ENCODE peak calls at places on chromosomes 16 and 17, in six cellular contexts. I is NCI-H1105 treated with DMSO at 0.1 percent for 48 hours; J is dorsolateral prefrontal cortex; G is activated naive CD4-positive, alpha-beta T cell; U is T-cell; Z is HFFc6. O is an unnamed sample.

GRCh38 chr17:16463341-16464000 is 28.5 kb downstream of the LRRC75A start:
- DNase-seq in I (peak), J (peak), G (no peak), U (no peak), Z (peak), O (peak)

GRCh38 chr17:22510504-22510903 is 818.2 kb downstream of the KCNJ18 start:
- DNase-seq in I (no peak), J (no peak), G (no peak), U (no peak), Z (no peak), O (no peak)

GRCh38 chr16:89364603-89365002 is 125.8 kb downstream of the ANKRD11 start:
- DNase-seq in I (no peak), J (no peak), G (no peak), U (no peak), Z (peak), O (peak)

GRCh38 chr17:60170835-60171752 is 21.3 kb downstream of the CA4 start:
- DNase-seq in I (no peak), J (peak), G (no peak), U (no peak), Z (peak), O (no peak)

GRCh38 chr17:29594441-29595090 is 1.6 kb downstream of the ANKRD13B start:
- DNase-seq in I (no peak), J (no peak), G (no peak), U (no peak), Z (no peak), O (no peak)

GRCh38 chr17:21124096-21124495 is 2.7 kb upstream of the DHRS7B start:
- DNase-seq in I (no peak), J (no peak), G (no peak), U (no peak), Z (no peak), O (no peak)

GRCh38 chr16:79563919-79564318 is 36.6 kb downstream of the MAF start:
- DNase-seq in I (no peak), J (no peak), G (no peak), U (no peak), Z (no peak), O (no peak)

GRCh38 chr17:63984651-63985386 is 12.1 kb upstream of the SCN4A start:
- DNase-seq in I (no peak), J (no peak), G (no peak), U (peak), Z (peak), O (peak)

GRCh38 chr17:57627591-57627990 is 117.5 kb downstream of the CCDC182 start:
- DNase-seq in I (no peak), J (no peak), G (no peak), U (no peak), Z (no peak), O (no peak)

GRCh38 chr17:12983986-12984932 is 33.6 kb downstream of the ELAC2 start:
- DNase-seq in I (no peak), J (peak), G (no peak), U (no peak), Z (peak), O (peak)

GRCh38 chr17:65595071-65595655 is 33.7 kb upstream of the AXIN2 start:
- DNase-seq in I (no peak), J (no peak), G (no peak), U (no peak), Z (peak), O (no peak)

GRCh38 chr16:88649195-88649923 is 1.5 kb downstream of the CYBA start:
- DNase-seq in I (peak), J (no peak), G (no peak), U (no peak), Z (no peak), O (no peak)

GRCh38 chr17:66443601-66444000 is 141.2 kb downstream of the PRKCA start:
- DNase-seq in I (no peak), J (no peak), G (no peak), U (no peak), Z (no peak), O (peak)

GRCh38 chr17:3962217-3963069 is 1.8 kb downstream of the ATP2A3 start:
- DNase-seq in I (no peak), J (no peak), G (no peak), U (no peak), Z (no peak), O (no peak)

GRCh38 chr17:2292100-2292499 is 11.5 kb downstream of the SMG6 start:
- DNase-seq in I (no peak), J (no peak), G (no peak), U (no peak), Z (peak), O (peak)

GRCh38 chr17:51423421-51424160 is 163.2 kb downstream of the UTP18 start:
- DNase-seq in I (no peak), J (no peak), G (no peak), U (no peak), Z (no peak), O (no peak)

GRCh38 chr16:3587547-3588110 is 10.4 kb upstream of the NLRC3 start:
- DNase-seq in I (no peak), J (no peak), G (no peak), U (no peak), Z (no peak), O (no peak)

GRCh38 chr17:30586818-30587595 is 109.8 kb downstream of the GOSR1 start:
- DNase-seq in I (no peak), J (no peak), G (no peak), U (no peak), Z (peak), O (peak)

GRCh38 chr16:50185005-50185505 is 31.9 kb downstream of the TENT4B start:
- DNase-seq in I (no peak), J (no peak), G (no peak), U (no peak), Z (peak), O (peak)

GRCh38 chr16:56956076-56956475 is 5.7 kb upstream of the CETP start:
- DNase-seq in I (no peak), J (no peak), G (no peak), U (no peak), Z (no peak), O (no peak)

O was measured in astrocyte.